ENCODE peak calls at places on chromosomes 12 and 14, in eight cellular contexts. P, Z, F, Y, X, U, R and E are unnamed samples.

GRCh38 chr14:54348001-54348611 is 48.7 kb upstream of the CDKN3 start:
- DNase-seq in Z (no peak), P (peak), F (no peak), X (peak), Y (no peak), U (peak), R (no peak), E (no peak)

GRCh38 chr12:122841544-122842321 is 6.5 kb downstream of the HIP1R start:
- DNase-seq in R (no peak), U (peak), P (no peak), Z (peak), Y (no peak), F (peak), X (no peak), E (no peak)

GRCh38 chr12:120470150-120470817 is 736 bp upstream of the SRSF9 start:
- DNase-seq in F (no peak), Y (no peak), Z (no peak), R (no peak), X (no peak), U (peak), P (no peak), E (no peak)

GRCh38 chr12:106861984-106862894 is 87.8 kb downstream of the RIC8B start:
- DNase-seq in Z (no peak), Y (no peak), F (no peak), R (no peak), X (no peak), P (no peak), U (peak), E (no peak)

GRCh38 chr12:122646568-122647220 is 56.5 kb downstream of the HCAR2 start:
- DNase-seq in X (no peak), Y (peak), P (no peak), Z (no peak), F (peak), R (no peak), U (no peak), E (no peak)

GRCh38 chr14:93683241-93683640 is 105.0 kb downstream of the PRIMA1 start:
- DNase-seq in U (no peak), Z (no peak), X (peak), Y (no peak), R (no peak), F (no peak), P (no peak), E (no peak)

GRCh38 chr12:114967187-114967586 is 283.2 kb upstream of the TBX3 start:
- DNase-seq in X (no peak), F (no peak), Z (no peak), P (no peak), R (no peak), Y (no peak), U (no peak), E (no peak)

GRCh38 chr12:30847259-30847658 is 79.3 kb upstream of the TSPAN11 start:
- DNase-seq in F (no peak), Y (peak), R (no peak), Z (no peak), P (peak), U (peak), X (peak), E (no peak)

GRCh38 chr12:4250691-4251090 is 22.9 kb upstream of the CCND2 start:
- DNase-seq in X (no peak), F (no peak), Z (no peak), P (no peak), Y (no peak), R (no peak), U (no peak), E (no peak)

GRCh38 chr12:57208946-57209282 is 7.7 kb upstream of the NXPH4 start:
- DNase-seq in R (no peak), P (no peak), U (no peak), Y (no peak), X (no peak), F (no peak), Z (no peak), E (no peak)

GRCh38 chr12:48780381-48781025 is 8.4 kb downstream of the ADCY6 start:
- DNase-seq in P (no peak), Z (no peak), F (no peak), X (no peak), R (no peak), Y (no peak), U (no peak), E (peak)

GRCh38 chr14:85584481-85584880 is 54.5 kb downstream of the FLRT2 start:
- DNase-seq in P (no peak), U (no peak), X (no peak), F (no peak), R (no peak), Z (no peak), Y (no peak), E (no peak)

GRCh38 chr14:59570122-59570521 is 6.5 kb downstream of the CCDC175 start:
- DNase-seq in X (no peak), R (no peak), Y (no peak), U (no peak), F (no peak), Z (no peak), P (no peak), E (no peak)

GRCh38 chr12:13376627-13377373 is 180.3 kb downstream of the EMP1 start:
- DNase-seq in F (no peak), R (no peak), Z (peak), P (no peak), U (no peak), X (no peak), Y (no peak), E (peak)

GRCh38 chr12:53232641-53233538 is 881 bp upstream of the RARG start:
- DNase-seq in X (peak), F (peak), Z (peak), R (peak), U (no peak), Y (no peak), P (peak), E (peak)

GRCh38 chr14:53613404-53614253 is 343.0 kb downstream of the BMP4 start:
- DNase-seq in U (peak), F (no peak), Z (no peak), X (no peak), Y (peak), P (no peak), R (no peak), E (peak)

GRCh38 chr14:71985538-71986234 is 53.5 kb downstream of the RGS6 start:
- DNase-seq in P (no peak), R (no peak), Y (no peak), X (no peak), F (no peak), U (no peak), Z (no peak), E (no peak)

GRCh38 chr12:56995930-56996496 is 10.3 kb downstream of the ZBTB39 start:
- DNase-seq in Y (no peak), Z (no peak), X (peak), F (no peak), R (no peak), U (no peak), P (no peak), E (no peak)

GRCh38 chr14:94548999-94549985 is 11.9 kb upstream of the SERPINA4 start:
- DNase-seq in X (peak), F (peak), R (no peak), P (peak), Y (no peak), U (peak), Z (peak), E (peak)

GRCh38 chr12:7959278-7960063 is 23.5 kb upstream of the SLC2A3 start:
- DNase-seq in F (peak), U (peak), P (no peak), X (peak), R (no peak), Y (peak), Z (no peak), E (peak)

GRCh38 chr14:63896278-63896720 is 43.5 kb downstream of the SYNE2 start:
- DNase-seq in F (peak), Z (peak), P (peak), Y (no peak), X (no peak), U (peak), R (peak), E (peak)

GRCh38 chr14:33486499-33486898 is 464.4 kb downstream of the EGLN3 start:
- DNase-seq in Y (no peak), F (no peak), R (no peak), U (no peak), P (no peak), X (no peak), Z (no peak), E (no peak)

GRCh38 chr14:98946995-98947394 is 325.0 kb downstream of the BCL11B start:
- DNase-seq in F (no peak), R (peak), X (no peak), P (peak), Z (no peak), U (no peak), Y (no peak), E (no peak)

GRCh38 chr12:71719647-71720370 is 33.9 kb downstream of the TMEM19 start:
- DNase-seq in F (no peak), P (peak), Z (no peak), R (no peak), X (no peak), Y (no peak), U (no peak), E (no peak)

GRCh38 chr12:132686831-132687210 is 321 bp downstream of the POLE start:
- DNase-seq in U (no peak), F (no peak), R (no peak), X (peak), Z (no peak), P (no peak), Y (no peak), E (no peak)

GRCh38 chr12:99658950-99659349 is 11.4 kb downstream of the GARIN6 start:
- DNase-seq in X (no peak), F (no peak), R (no peak), Y (no peak), P (no peak), U (no peak), Z (no peak), E (no peak)

GRCh38 chr14:94562019-94562418 is 777 bp downstream of the SERPINA4 start:
- DNase-seq in F (peak), X (no peak), Z (no peak), Y (no peak), R (no peak), U (no peak), P (no peak), E (no peak)

GRCh38 chr12:105257321-105257728 is 21.4 kb upstream of the APPL2 start:
- DNase-seq in Z (no peak), R (no peak), X (no peak), P (no peak), Y (no peak), U (no peak), F (no peak), E (no peak)

GRCh38 chr12:110687770-110688169 is 1.1 kb downstream of the HVCN1 start:
- DNase-seq in F (no peak), P (no peak), R (peak), X (no peak), Y (no peak), Z (no peak), U (no peak), E (no peak)

GRCh38 chr12:77299001-77299400 is 233.6 kb upstream of the E2F7 start:
- DNase-seq in R (no peak), P (no peak), F (no peak), Z (no peak), Y (no peak), X (no peak), U (no peak), E (no peak)

GRCh38 chr12:110444455-110444854 is 5.7 kb downstream of the ARPC3 start:
- DNase-seq in X (no peak), Z (no peak), P (no peak), U (no peak), R (no peak), Y (no peak), F (no peak), E (no peak)

GRCh38 chr14:76168531-76168930 is 16.8 kb downstream of the GPATCH2L start:
- DNase-seq in X (no peak), Z (no peak), R (no peak), U (no peak), Y (no peak), P (no peak), F (no peak), E (no peak)

GRCh38 chr12:108938247-108938924 is 58.5 kb downstream of the DAO start:
- DNase-seq in Z (no peak), F (no peak), R (no peak), Y (no peak), P (no peak), X (no peak), U (no peak), E (no peak)

GRCh38 chr12:57127101-57127709 is 1.1 kb upstream of the LRP1 start:
- DNase-seq in F (peak), Z (peak), P (peak), Y (no peak), U (peak), X (peak), R (peak), E (peak)

GRCh38 chr12:6215932-6216494 is 15.8 kb downstream of the CD9 start:
- DNase-seq in X (no peak), R (peak), F (peak), U (no peak), Y (no peak), Z (peak), P (peak), E (peak)

GRCh38 chr12:4215862-4216541 is 57.6 kb upstream of the CCND2 start:
- DNase-seq in U (no peak), F (no peak), P (no peak), Y (peak), Z (no peak), R (no peak), X (no peak), E (no peak)

GRCh38 chr12:95601091-95601490 is 49.8 kb upstream of the USP44 start:
- DNase-seq in F (no peak), P (no peak), U (no peak), Y (no peak), X (no peak), Z (no peak), R (no peak), E (no peak)

GRCh38 chr12:29980304-29980703 is 196.6 kb upstream of the TMTC1 start:
- DNase-seq in U (no peak), R (no peak), Y (no peak), P (no peak), Z (no peak), X (no peak), F (no peak), E (no peak)

GRCh38 chr12:77122236-77122635 is 56.9 kb upstream of the E2F7 start:
- DNase-seq in X (no peak), F (no peak), U (peak), Z (no peak), R (no peak), P (no peak), Y (no peak), E (no peak)

DNA sequence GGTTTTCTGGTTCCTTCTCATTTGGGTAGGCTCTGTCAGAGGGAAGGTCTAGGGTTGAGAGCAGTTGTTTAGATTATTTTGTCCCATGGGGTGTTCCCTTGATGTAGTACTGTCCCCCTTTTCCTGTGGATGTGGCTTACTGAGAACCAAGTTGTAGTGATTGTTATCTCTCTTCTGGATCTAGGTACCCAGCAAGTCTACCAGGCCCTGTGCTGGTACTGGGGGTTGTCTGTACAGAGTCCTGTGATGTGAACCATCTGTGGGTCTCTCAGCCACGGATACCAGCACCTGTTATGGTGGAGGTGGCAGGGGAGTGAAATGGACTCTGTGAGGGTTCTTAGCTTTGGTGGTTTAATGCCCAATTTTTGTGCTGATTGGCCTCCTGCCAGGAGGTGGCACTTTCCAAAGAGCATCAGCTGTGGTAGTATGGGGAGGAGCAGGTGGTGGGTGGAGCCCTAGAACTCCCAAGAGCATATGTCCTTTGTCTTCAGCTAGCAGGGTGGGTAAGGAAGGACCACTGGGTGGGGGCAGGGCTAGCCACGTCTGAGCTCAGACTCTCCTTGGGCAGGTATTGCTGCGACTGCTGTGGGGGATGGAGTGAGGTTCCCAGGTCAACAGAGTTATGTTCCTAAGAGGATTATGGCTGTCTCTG is 179.3 kb upstream of the BTG1 start:
- DNase-seq in Y (no peak), R (no peak), F (no peak), X (no peak), P (no peak), U (no peak), Z (no peak), E (no peak)
- TF ChIP-seq CTCF in Y (no peak), R (no peak), F (no peak), X (no peak), P (no peak), U (no peak), Z (no peak), E (no peak)

GRCh38 chr12:113684053-113684907 is 212.6 kb upstream of the LHX5 start:
- DNase-seq in P (no peak), R (no peak), U (no peak), Z (no peak), F (no peak), X (no peak), Y (no peak), E (no peak)
- TF ChIP-seq POLR2AphosphoS5 in P (no peak), R (no peak), U (no peak), Z (no peak), F (no peak), X (no peak), Y (no peak), E (no peak)

GRCh38 chr14:91232052-91232451 is 12.5 kb downstream of the GPR68 start:
- DNase-seq in Z (no peak), F (peak), X (no peak), P (no peak), R (no peak), Y (no peak), U (no peak), E (no peak)
- TF ChIP-seq POLR2A in Z (no peak), F (no peak), X (no peak), P (no peak), R (no peak), Y (no peak), U (no peak), E (no peak)

GRCh38 chr12:24270464-24270863 is 321.0 kb upstream of the SOX5 start:
- DNase-seq in P (no peak), F (no peak), X (no peak), Z (no peak), R (no peak), Y (no peak), U (no peak), E (no peak)

GRCh38 chr12:24266982-24267381 is 317.5 kb upstream of the SOX5 start:
- DNase-seq in P (no peak), R (no peak), Y (no peak), X (no peak), F (no peak), U (no peak), Z (no peak), E (no peak)

GRCh38 chr12:24270965-24271364 is 321.5 kb upstream of the SOX5 start:
- DNase-seq in F (no peak), X (no peak), Z (no peak), Y (no peak), U (no peak), R (no peak), P (no peak), E (no peak)

DNA sequence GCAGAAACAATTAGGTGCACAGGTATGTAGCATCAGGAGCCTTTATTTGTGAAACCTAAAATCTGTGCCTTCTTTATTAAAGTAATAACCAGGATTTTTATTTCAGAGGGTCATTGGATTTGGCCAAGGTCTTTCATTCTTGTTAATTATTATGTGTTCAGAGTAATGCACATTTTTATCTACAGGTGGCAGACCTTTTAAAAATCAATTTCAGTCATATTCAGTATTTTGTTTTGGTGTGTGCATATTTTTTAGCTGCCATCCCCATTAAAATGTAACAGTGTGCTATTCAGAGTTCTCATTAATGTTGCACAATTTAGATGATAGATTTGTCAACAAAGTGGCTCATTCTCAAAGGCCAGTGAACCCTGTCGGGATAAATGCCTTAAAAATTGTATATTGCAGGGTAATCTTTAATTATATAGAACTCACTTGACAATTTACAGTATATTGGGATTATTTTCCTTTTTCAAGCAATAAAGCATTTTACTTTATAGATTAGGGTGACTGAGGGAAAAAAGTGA is 319.3 kb upstream of the SOX5 start:
- DNase-seq in U (no peak), F (no peak), Y (no peak), P (no peak), Z (no peak), X (no peak), R (no peak), E (no peak)
- TF ChIP-seq CTCF in U (no peak), F (no peak), Y (no peak), P (no peak), Z (no peak), X (no peak), R (no peak), E (no peak)

DNA sequence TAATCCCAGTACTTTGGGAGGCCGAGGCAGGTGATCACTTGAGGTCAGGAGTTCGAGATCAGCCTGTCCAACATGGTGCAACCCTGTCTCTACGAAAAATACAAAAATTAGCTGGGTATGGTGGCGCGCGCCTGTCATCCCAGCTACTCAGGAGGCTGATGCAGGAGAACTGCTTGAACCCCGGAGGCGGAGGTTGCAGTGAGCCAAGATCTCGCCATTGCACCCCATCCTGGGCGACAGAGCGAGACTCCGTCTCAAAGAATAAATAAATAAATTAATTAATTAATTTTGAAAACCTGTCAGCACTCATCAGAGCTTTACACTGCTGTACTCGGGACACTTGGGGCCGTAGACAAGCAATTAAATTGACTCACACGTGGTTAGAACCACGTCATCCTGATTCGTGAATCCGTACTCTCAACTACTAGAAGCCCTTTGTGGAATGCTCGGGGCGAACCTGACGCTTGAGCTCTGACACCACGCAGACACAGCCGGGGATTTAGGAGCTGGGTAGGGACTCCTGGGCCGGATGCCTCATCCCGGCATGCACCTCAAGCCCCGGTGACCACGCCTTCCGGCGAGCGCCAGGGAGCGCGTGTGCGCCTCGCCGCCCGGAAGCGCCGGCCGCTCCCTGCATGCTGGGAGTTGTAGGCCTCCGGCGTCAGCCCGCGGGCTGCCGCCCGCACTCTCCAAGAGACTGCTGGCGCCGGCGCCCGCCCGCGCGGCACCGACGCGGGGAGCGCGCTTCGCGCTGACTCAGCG is at the start of gene XPOT:
- DNase-seq in Y (peak), Z (peak), U (peak), X (peak), F (peak), R (peak), P (peak), E (peak)
- TF ChIP-seq POLR2AphosphoS5 in Y (peak), Z (peak), U (peak), X (peak), F (peak), R (peak), P (peak), E (no peak)

GRCh38 chr14:24094839-24095195 is 706 bp downstream of the PCK2 start:
- DNase-seq in X (no peak), U (no peak), Z (no peak), F (no peak), P (no peak), R (no peak), Y (no peak), E (no peak)

GRCh38 chr14:24096545-24097181 is 2.6 kb downstream of the PCK2 start:
- DNase-seq in U (no peak), R (no peak), P (no peak), Z (no peak), F (no peak), X (no peak), Y (no peak), E (no peak)

GRCh38 chr14:24093901-24094838 is at the start of gene PCK2:
- DNase-seq in Y (no peak), F (peak), X (peak), U (peak), R (peak), Z (peak), P (peak), E (peak)

GRCh38 chr14:24092960-24093900 is 881 bp upstream of the PCK2 start:
- DNase-seq in P (no peak), F (no peak), X (no peak), Y (no peak), U (no peak), R (peak), Z (no peak), E (peak)

GRCh38 chr14:24095196-24096068 is 1.3 kb downstream of the PCK2 start:
- DNase-seq in P (no peak), Y (peak), X (peak), U (peak), Z (no peak), R (no peak), F (peak), E (peak)
- TF ChIP-seq POLR2A in P (no peak), Y (peak), X (peak), U (no peak), Z (no peak), R (peak), F (no peak), E (peak)

GRCh38 chr14:95683793-95684192 is 2.4 kb upstream of the TCL1B start:
- DNase-seq in R (no peak), F (peak), Z (peak), U (peak), P (no peak), X (no peak), Y (no peak), E (peak)
- TF ChIP-seq CTCF in R (no peak), F (peak), Z (peak), U (peak), P (peak), X (peak), Y (peak), E (no peak)